ENCODE peak calls at places on chromosomes 1 and 21, in six cellular contexts. B, G, W, H, N and T are unnamed samples.
A peak's percentile ranks its signal among the peaks of the same experiment; 100 is the strongest.

GRCh38 chr21:42724226-42724920 is 71.0 kb downstream of the PDE9A start:
- DNase-seq in W (peak; percentile 92), B (no peak), H (no peak), G (no peak), N (peak; percentile 34), T (peak; percentile 95)

GRCh38 chr1:31848381-31848897 is 32.6 kb upstream of the SPOCD1 start:
- DNase-seq in N (no peak), G (no peak), H (no peak), W (no peak), B (no peak), T (no peak)

GRCh38 chr1:203127672-203128611 is at the start of gene ADORA1:
- DNase-seq in H (peak; percentile 57), G (peak; percentile 80), B (peak; percentile 87), N (peak; percentile 56), W (peak; percentile 41), T (peak; percentile 74)

GRCh38 chr1:208731976-208732821 is 488.0 kb upstream of the PLXNA2 start:
- DNase-seq in B (peak; percentile 91), N (no peak), H (no peak), G (no peak), W (no peak), T (no peak)

GRCh38 chr1:32971576-32971975 is 7.0 kb upstream of the RNF19B start:
- DNase-seq in H (no peak), N (no peak), B (no peak), W (no peak), G (no peak), T (peak; percentile 43)

GRCh38 chr1:46021046-46021822 is 111.2 kb downstream of the PIK3R3 start:
- DNase-seq in W (no peak), B (no peak), G (no peak), N (no peak), H (no peak), T (no peak)

GRCh38 chr1:206521002-206521585 is 13.8 kb downstream of the RASSF5 start:
- DNase-seq in G (no peak), W (no peak), H (no peak), N (no peak), B (no peak), T (no peak)

GRCh38 chr1:233229291-233229690 is 66.2 kb downstream of the PCNX2 start:
- DNase-seq in G (no peak), H (no peak), W (peak; percentile 11), N (peak; percentile 66), B (no peak), T (peak; percentile 64)

GRCh38 chr21:14453964-14454641 is 71.2 kb upstream of the HSPA13 start:
- DNase-seq in B (peak; percentile 55), G (no peak), N (no peak), W (no peak), H (no peak), T (peak; percentile 0)

GRCh38 chr1:206050655-206051235 is 2.2 kb upstream of the RHEX start:
- DNase-seq in H (no peak), W (peak; percentile 2), N (peak; percentile 37), G (no peak), B (no peak), T (no peak)

GRCh38 chr21:46381521-46381920 is 57.6 kb downstream of the PCNT start:
- DNase-seq in W (no peak), G (no peak), N (no peak), B (no peak), H (no peak), T (no peak)

GRCh38 chr1:16212251-16212961 is at the start of gene ARHGEF19:
- DNase-seq in B (peak; percentile 82), W (no peak), N (no peak), H (no peak), G (peak; percentile 89), T (no peak)

GRCh38 chr1:233707153-233707905 is 93.4 kb downstream of the KCNK1 start:
- DNase-seq in B (no peak), H (no peak), W (peak; percentile 1), G (no peak), N (peak; percentile 31), T (no peak)

GRCh38 chr1:192678099-192678498 is 42.2 kb downstream of the RGS13 start:
- DNase-seq in G (no peak), H (no peak), B (no peak), W (peak; percentile 21), N (no peak), T (no peak)

GRCh38 chr1:77096496-77097255 is 122.6 kb downstream of the PIGK start:
- DNase-seq in H (no peak), W (no peak), B (no peak), N (no peak), G (no peak), T (no peak)

GRCh38 chr1:167795810-167796740 is 74.3 kb downstream of the MPZL1 start:
- DNase-seq in N (peak; percentile 67), W (no peak), B (peak; percentile 81), G (no peak), H (no peak), T (no peak)

GRCh38 chr1:91725961-91726704 is 159.8 kb downstream of the TGFBR3 start:
- DNase-seq in H (no peak), G (no peak), W (peak; percentile 97), N (no peak), B (no peak), T (peak; percentile 90)

DNA sequence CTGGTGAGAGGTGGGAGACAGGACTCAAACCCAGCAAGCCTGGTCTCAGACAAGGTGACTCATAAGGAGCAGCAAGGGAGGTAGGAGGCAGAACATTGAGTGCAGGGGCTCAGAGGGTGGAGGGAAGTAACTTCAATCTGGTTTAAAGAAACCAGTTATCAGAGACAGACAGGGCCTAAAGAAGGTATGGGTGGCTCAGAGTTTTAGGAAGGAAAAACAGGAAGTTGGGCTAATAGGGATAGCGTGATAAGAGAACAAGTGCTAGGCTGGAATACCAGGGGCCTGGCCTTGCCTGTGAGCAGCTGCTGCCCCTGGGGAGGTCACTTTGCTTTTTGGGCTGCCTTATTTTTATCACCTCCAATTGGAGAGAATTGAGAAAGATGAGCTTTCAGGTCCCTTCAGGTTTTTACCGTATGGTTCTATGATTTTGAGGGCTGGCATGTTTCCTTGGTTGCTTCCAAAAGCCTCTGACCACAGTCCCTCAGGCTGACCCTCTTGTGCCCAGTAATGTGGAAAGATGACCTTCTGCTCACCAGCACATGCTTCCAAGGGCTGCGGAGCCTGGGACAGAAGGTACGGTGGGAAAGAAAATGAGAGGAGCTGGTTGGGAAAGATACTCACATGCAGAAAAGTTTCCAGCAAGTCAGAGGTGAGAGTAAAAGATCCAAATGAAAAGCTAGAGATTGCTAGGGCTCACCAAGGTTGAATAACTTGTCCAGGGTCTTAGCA is 77.0 kb downstream of the DDR2 start:
- DNase-seq in G (no peak), N (no peak), W (no peak), H (no peak), B (peak; percentile 71), T (no peak)
- H4K8ac ChIP-seq in G (no peak overlapping the region), N (no peak overlapping the region), W (no peak overlapping the region), H (no peak overlapping the region), B (no peak overlapping the region), T (no peak overlapping the region)

DNA sequence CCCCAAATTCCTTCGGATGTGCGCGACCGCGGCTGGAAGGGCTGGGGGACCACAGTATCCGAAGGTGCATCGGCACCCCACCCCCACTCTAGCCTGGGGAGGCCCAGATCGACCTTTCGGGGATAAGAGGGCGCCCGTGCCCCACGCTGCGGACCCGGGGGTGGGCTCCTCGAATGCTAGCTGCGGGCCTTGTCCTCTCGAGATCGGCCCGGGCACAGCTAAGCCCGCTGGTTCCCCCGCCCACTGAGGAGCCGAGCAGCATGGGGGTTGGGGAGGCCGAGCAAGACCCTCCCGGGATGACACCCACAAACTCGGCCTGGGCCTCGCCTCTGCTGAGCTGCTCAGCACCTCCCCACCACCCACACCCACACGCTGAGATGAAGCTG is 653 bp upstream of the IFFO2 start:
- DNase-seq in W (no peak), H (no peak), N (no peak), B (no peak), G (peak; percentile 63), T (no peak)
- H3K18ac ChIP-seq in W (peak overlapping the region; percentile 18), H (peak overlapping the region; percentile 100), N (peak overlapping the region; percentile 43), B (peak overlapping the region; percentile 15), G (peak overlapping the region; percentile 16), T (peak overlapping the region; percentile 74)

GRCh38 chr1:63593887-63594617 is 841 bp downstream of the PGM1 start:
- DNase-seq in B (peak; percentile 90), W (peak; percentile 33), N (peak; percentile 96), G (peak; percentile 70), H (peak; percentile 46), T (peak; percentile 51)

GRCh38 chr1:63595435-63595834 is 2.2 kb downstream of the PGM1 start:
- DNase-seq in G (no peak), W (no peak), H (no peak), B (no peak), N (no peak), T (no peak)

GRCh38 chr1:63593303-63593886 is at the start of gene PGM1:
- DNase-seq in G (peak; percentile 92), N (peak; percentile 78), H (peak; percentile 49), W (peak; percentile 80), B (no peak), T (peak; percentile 76)

GRCh38 chr1:63592536-63593302 is 492 bp upstream of the PGM1 start:
- DNase-seq in N (peak; percentile 65), W (no peak), G (no peak), B (peak; percentile 93), H (peak; percentile 21), T (no peak)

GRCh38 chr1:63590161-63590560 is 3.0 kb upstream of the PGM1 start:
- DNase-seq in G (no peak), W (peak; percentile 88), N (no peak), B (no peak), H (no peak), T (peak; percentile 47)
- H3K4me1 ChIP-seq in G (peaks cover 3% of the 10 kb centered on the region), W (peaks cover 4% of the 10 kb centered on the region), N (peaks cover 3% of the 10 kb centered on the region), B (peaks cover 6% of the 10 kb centered on the region), H (peaks cover 4% of the 10 kb centered on the region), T (no peaks in the 10 kb centered on the region)

GRCh38 chr1:235027076-235027861 is 101.4 kb downstream of the TOMM20 start:
- DNase-seq in G (no peak), B (no peak), W (no peak), N (no peak), H (no peak), T (no peak)

GRCh38 chr1:235027862-235028250 is 100.8 kb downstream of the TOMM20 start:
- DNase-seq in N (no peak), G (no peak), H (no peak), W (no peak), B (no peak), T (no peak)

GRCh38 chr1:235035928-235036327 is 92.7 kb downstream of the TOMM20 start:
- DNase-seq in W (no peak), H (no peak), N (no peak), B (no peak), G (no peak), T (no peak)

GRCh38 chr1:235025422-235025984 is 103.1 kb downstream of the TOMM20 start:
- DNase-seq in W (no peak), H (no peak), G (no peak), B (no peak), N (no peak), T (no peak)

GRCh38 chr1:235030919-235031596 is 97.6 kb downstream of the TOMM20 start:
- DNase-seq in B (no peak), H (no peak), G (no peak), W (no peak), N (no peak), T (no peak)
- H4K8ac ChIP-seq in B (peak overlapping the region; percentile 42), H (no peak overlapping the region), G (no peak overlapping the region), W (no peak overlapping the region), N (no peak overlapping the region), T (no peak overlapping the region)